ENCODE peak calls at places on chromosomes 1 and 21, in six cellular contexts. G is COR-L47; W is stimulated activated CD4-positive, alpha-beta T cell treated with anti-CD3 and anti-CD28 coated beads, Interleukin-2, amount 100 ng/mL, for 24 hours; K is mucosa of descending colon; M is activated T-cell treated with anti-CD3 and anti-CD28 coated beads for 48 hours; Y is activated T-helper 2 cell treated with anti-CD3 and anti-CD28 coated beads, Interferon-gamma antibody, Interleukin-2, Interleukin-4, amounts not matched to agents 10 μg/mL and 5 μg/mL and 100 μg/mL, durations not matched to agents 14 hours and 24 hours and 36 hours. R is an unnamed sample.

GRCh38 chr1:229279242-229279641 is 8.3 kb downstream of the RAB4A start:
- DNase-seq in K (no peak), G (no peak), M (no peak), Y (no peak), W (no peak), R (no peak)

GRCh38 chr1:94125551-94126514 is 4.9 kb upstream of the ABCA4 start:
- DNase-seq in Y (no peak), K (no peak), G (no peak), W (no peak), M (no peak), R (peak)

GRCh38 chr1:186541003-186541402 is 80.1 kb upstream of the PDC start:
- DNase-seq in Y (no peak), M (no peak), K (no peak), G (no peak), W (no peak), R (peak)

GRCh38 chr1:234188454-234188792 is 184.8 kb upstream of the COA6 start:
- DNase-seq in K (no peak), M (no peak), Y (no peak), W (no peak), G (no peak), R (peak)

GRCh38 chr1:39406533-39407478 is 84.6 kb upstream of the BMP8A start:
- DNase-seq in W (no peak), K (no peak), Y (no peak), M (no peak), G (no peak), R (no peak)

GRCh38 chr1:226548281-226549093 is at the start of gene STUM:
- DNase-seq in K (no peak), Y (no peak), W (peak), G (peak), M (peak), R (peak)

GRCh38 chr1:154848983-154849382 is 21.1 kb downstream of the KCNN3 start:
- DNase-seq in K (no peak), M (no peak), G (no peak), W (no peak), Y (no peak), R (no peak)

GRCh38 chr1:1573843-1574720 is 581 bp downstream of the SSU72 start:
- DNase-seq in Y (no peak), K (peak), G (peak), W (peak), M (no peak), R (peak)

GRCh38 chr1:7329868-7330615 is 441.1 kb upstream of the VAMP3 start:
- DNase-seq in G (no peak), W (no peak), Y (no peak), M (no peak), K (no peak), R (no peak)

GRCh38 chr1:5572794-5573193 is 419.4 kb downstream of the NPHP4 start:
- DNase-seq in M (no peak), G (no peak), W (no peak), Y (no peak), K (no peak), R (no peak)

GRCh38 chr1:112605633-112606327 is 13.2 kb downstream of the ST7L start:
- DNase-seq in W (no peak), G (no peak), Y (no peak), M (no peak), K (no peak), R (no peak)

GRCh38 chr1:186514367-186514766 is 53.5 kb upstream of the PDC start:
- DNase-seq in Y (no peak), K (no peak), W (no peak), M (no peak), G (no peak), R (no peak)

GRCh38 chr1:47513393-47513792 is 75.5 kb downstream of the FOXD2 start:
- DNase-seq in K (no peak), G (no peak), Y (no peak), W (no peak), M (no peak), R (no peak)

GRCh38 chr1:44609768-44610526 is 64.3 kb downstream of the TMEM53 start:
- DNase-seq in W (no peak), G (no peak), M (no peak), Y (no peak), K (no peak), R (no peak)

GRCh38 chr1:154749078-154749760 is 120.9 kb downstream of the KCNN3 start:
- DNase-seq in W (peak), K (no peak), M (peak), Y (no peak), G (peak), R (no peak)

GRCh38 chr1:235972316-235973090 is 92.4 kb downstream of the NID1 start:
- DNase-seq in Y (no peak), G (no peak), M (no peak), W (no peak), K (no peak), R (no peak)

GRCh38 chr1:167043752-167044488 is 46.3 kb downstream of the GPA33 start:
- DNase-seq in K (peak), G (peak), M (peak), Y (peak), W (peak), R (peak)

GRCh38 chr1:214404154-214404553 is 123.2 kb downstream of the SMYD2 start:
- DNase-seq in M (no peak), G (no peak), K (no peak), W (no peak), Y (no peak), R (no peak)

GRCh38 chr1:194469282-194469681 is 1282.9 kb upstream of the B3GALT2 start:
- DNase-seq in G (no peak), Y (no peak), K (no peak), M (no peak), W (no peak), R (no peak)

GRCh38 chr21:44568261-44568660 is 5.3 kb upstream of the KRTAP10-4 start:
- DNase-seq in M (no peak), W (no peak), Y (no peak), K (no peak), G (peak), R (no peak)

GRCh38 chr1:225631041-225631663 is 21.8 kb downstream of the ENAH start:
- DNase-seq in K (no peak), W (no peak), G (no peak), Y (no peak), M (no peak), R (no peak)

GRCh38 chr21:41669533-41669830 is 97.4 kb downstream of the RIPK4 start:
- DNase-seq in M (no peak), K (no peak), G (no peak), Y (no peak), W (no peak), R (no peak)

GRCh38 chr1:21270086-21270689 is 20.1 kb downstream of the ECE1 start:
- DNase-seq in K (peak), M (peak), W (peak), Y (peak), G (peak), R (peak)

GRCh38 chr21:35002879-35003722 is 46.0 kb downstream of the RUNX1 start:
- DNase-seq in W (no peak), K (no peak), M (no peak), G (no peak), Y (no peak), R (no peak)

R was measured in ELF-1.